ENCODE peak calls at places on chromosomes 12 and 14, in six cellular contexts. One of them, this sample, is unnamed.

GRCh38 chr12:46446645-46447044 is 74.1 kb upstream of the SLC38A2 start:
- DNase-seq in fibroblast of lung: peak; percentile 15
- DNase-seq in IMR-90: no peak
- DNase-seq in AG10803: no peak
- DNase-seq in MCF 10A: peak; percentile 42
- DNase-seq in sigmoid colon: no peak
- DNase-seq in this sample: no peak

GRCh38 chr12:131106542-131106941 is 152.8 kb downstream of the ADGRD1 start:
- DNase-seq in sigmoid colon: peak; percentile 24
- DNase-seq in fibroblast of lung: no peak
- DNase-seq in MCF 10A: no peak
- DNase-seq in AG10803: no peak
- DNase-seq in IMR-90: no peak
- DNase-seq in this sample: no peak

GRCh38 chr12:11500861-11501230 is 105.5 kb upstream of the PRB2 start:
- DNase-seq in sigmoid colon: no peak
- DNase-seq in fibroblast of lung: no peak
- DNase-seq in IMR-90: no peak
- DNase-seq in MCF 10A: no peak
- DNase-seq in AG10803: no peak
- DNase-seq in this sample: no peak

GRCh38 chr14:105390849-105391500 is 7.4 kb upstream of the TEX22 start:
- DNase-seq in IMR-90: no peak
- DNase-seq in MCF 10A: no peak
- DNase-seq in AG10803: no peak
- DNase-seq in sigmoid colon: no peak
- DNase-seq in fibroblast of lung: no peak
- DNase-seq in this sample: no peak

GRCh38 chr14:95359974-95360826 is 40.5 kb upstream of the CLMN start:
- DNase-seq in MCF 10A: no peak
- DNase-seq in IMR-90: no peak
- DNase-seq in AG10803: no peak
- DNase-seq in sigmoid colon: no peak
- DNase-seq in fibroblast of lung: peak; percentile 15
- DNase-seq in this sample: no peak

GRCh38 chr14:64507376-64508156 is 3.0 kb downstream of the ZBTB1 start:
- DNase-seq in AG10803: no peak
- DNase-seq in sigmoid colon: no peak
- DNase-seq in MCF 10A: peak; percentile 65
- DNase-seq in IMR-90: peak; percentile 58
- DNase-seq in fibroblast of lung: peak; percentile 39
- DNase-seq in this sample: peak; percentile 74

GRCh38 chr12:98606367-98606985 is 13.0 kb downstream of the SLC25A3 start:
- DNase-seq in sigmoid colon: no peak
- DNase-seq in fibroblast of lung: peak; percentile 22
- DNase-seq in AG10803: no peak
- DNase-seq in MCF 10A: peak; percentile 14
- DNase-seq in IMR-90: no peak
- DNase-seq in this sample: no peak

GRCh38 chr12:104676636-104677035 is 219.9 kb downstream of the CHST11 start:
- DNase-seq in MCF 10A: no peak
- DNase-seq in AG10803: no peak
- DNase-seq in sigmoid colon: no peak
- DNase-seq in fibroblast of lung: no peak
- DNase-seq in IMR-90: no peak
- DNase-seq in this sample: no peak

GRCh38 chr14:80809663-80810062 is 131.9 kb downstream of the CEP128 start:
- DNase-seq in fibroblast of lung: no peak
- DNase-seq in AG10803: no peak
- DNase-seq in sigmoid colon: no peak
- DNase-seq in MCF 10A: no peak
- DNase-seq in IMR-90: no peak
- DNase-seq in this sample: no peak

GRCh38 chr12:89461190-89461589 is 63.4 kb downstream of the GALNT4 start:
- DNase-seq in IMR-90: peak; percentile 25
- DNase-seq in sigmoid colon: no peak
- DNase-seq in AG10803: peak; percentile 41
- DNase-seq in fibroblast of lung: peak; percentile 27
- DNase-seq in MCF 10A: no peak
- DNase-seq in this sample: no peak

GRCh38 chr12:21615441-21615840 is 10.8 kb upstream of the GYS2 start:
- DNase-seq in AG10803: no peak
- DNase-seq in fibroblast of lung: no peak
- DNase-seq in sigmoid colon: no peak
- DNase-seq in IMR-90: no peak
- DNase-seq in MCF 10A: no peak
- DNase-seq in this sample: no peak

DNA sequence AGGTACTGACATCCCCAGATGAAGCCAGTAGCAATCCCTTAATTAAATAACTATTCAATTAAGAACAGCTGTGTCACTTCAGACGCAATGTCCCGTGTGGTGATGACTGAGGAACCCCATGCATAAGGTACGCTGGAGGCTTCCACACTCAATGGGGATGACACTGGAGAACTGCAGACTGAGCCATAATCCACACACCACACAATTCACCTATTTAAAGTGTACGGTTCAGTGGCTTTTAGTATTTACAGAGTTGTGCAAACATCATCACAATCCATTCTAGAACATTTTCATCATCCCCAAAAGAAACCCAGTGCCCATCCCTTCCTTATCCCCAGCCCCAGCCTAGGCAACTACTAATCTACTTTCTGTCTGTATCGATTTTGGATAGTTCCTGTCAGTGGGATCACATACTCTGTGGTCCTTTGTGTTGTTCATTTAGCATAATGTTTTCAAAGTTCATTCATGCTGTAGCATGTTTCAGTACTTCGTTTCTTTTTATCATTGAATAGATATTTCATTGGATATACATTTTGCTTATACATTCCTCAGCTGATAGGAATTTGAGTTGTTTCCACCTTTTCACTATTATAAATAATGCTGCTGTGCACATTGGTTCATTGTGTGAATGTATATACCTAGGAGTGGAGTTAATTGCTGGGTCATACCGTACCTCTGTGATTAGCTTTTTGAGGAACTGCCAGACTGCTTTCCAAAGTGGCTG is 61.1 kb downstream of the NINJ2 start:
- DNase-seq in IMR-90: no peak
- DNase-seq in AG10803: no peak
- DNase-seq in fibroblast of lung: no peak
- DNase-seq in MCF 10A: no peak
- DNase-seq in sigmoid colon: peak; percentile 14
- DNase-seq in this sample: no peak
- TF ChIP-seq CTCF in IMR-90: no peak
- TF ChIP-seq CTCF in AG10803: no peak
- TF ChIP-seq CTCF in fibroblast of lung: no peak
- TF ChIP-seq CTCF in MCF 10A: no peak
- TF ChIP-seq CTCF in sigmoid colon: no peak
- TF ChIP-seq CTCF in this sample: no peak

GRCh38 chr12:24599737-24600136 is 349.2 kb downstream of the BCAT1 start:
- DNase-seq in MCF 10A: no peak
- DNase-seq in fibroblast of lung: no peak
- DNase-seq in sigmoid colon: no peak
- DNase-seq in AG10803: no peak
- DNase-seq in IMR-90: no peak
- DNase-seq in this sample: no peak

GRCh38 chr12:24592048-24592447 is 356.9 kb downstream of the BCAT1 start:
- DNase-seq in MCF 10A: no peak
- DNase-seq in fibroblast of lung: no peak
- DNase-seq in AG10803: no peak
- DNase-seq in IMR-90: no peak
- DNase-seq in sigmoid colon: no peak
- DNase-seq in this sample: no peak

GRCh38 chr12:24591079-24591626 is 357.7 kb downstream of the BCAT1 start:
- DNase-seq in MCF 10A: no peak
- DNase-seq in AG10803: no peak
- DNase-seq in sigmoid colon: no peak
- DNase-seq in IMR-90: no peak
- DNase-seq in fibroblast of lung: no peak
- DNase-seq in this sample: no peak

GRCh38 chr12:24596768-24597388 is 352.0 kb downstream of the BCAT1 start:
- DNase-seq in sigmoid colon: no peak
- DNase-seq in MCF 10A: peak; percentile 54
- DNase-seq in IMR-90: peak; percentile 58
- DNase-seq in fibroblast of lung: peak; percentile 77
- DNase-seq in AG10803: peak; percentile 38
- DNase-seq in this sample: peak; percentile 28

GRCh38 chr12:24595652-24596235 is 353.2 kb downstream of the BCAT1 start:
- DNase-seq in sigmoid colon: no peak
- DNase-seq in IMR-90: peak; percentile 23
- DNase-seq in fibroblast of lung: peak; percentile 32
- DNase-seq in MCF 10A: no peak
- DNase-seq in AG10803: no peak
- DNase-seq in this sample: no peak
- TF ChIP-seq CTCF in sigmoid colon: no peak
- TF ChIP-seq CTCF in IMR-90: peak; percentile 29
- TF ChIP-seq CTCF in fibroblast of lung: peak; percentile 59
- TF ChIP-seq CTCF in MCF 10A: no peak
- TF ChIP-seq CTCF in AG10803: peak; percentile 31
- TF ChIP-seq CTCF in this sample: no peak

DNA sequence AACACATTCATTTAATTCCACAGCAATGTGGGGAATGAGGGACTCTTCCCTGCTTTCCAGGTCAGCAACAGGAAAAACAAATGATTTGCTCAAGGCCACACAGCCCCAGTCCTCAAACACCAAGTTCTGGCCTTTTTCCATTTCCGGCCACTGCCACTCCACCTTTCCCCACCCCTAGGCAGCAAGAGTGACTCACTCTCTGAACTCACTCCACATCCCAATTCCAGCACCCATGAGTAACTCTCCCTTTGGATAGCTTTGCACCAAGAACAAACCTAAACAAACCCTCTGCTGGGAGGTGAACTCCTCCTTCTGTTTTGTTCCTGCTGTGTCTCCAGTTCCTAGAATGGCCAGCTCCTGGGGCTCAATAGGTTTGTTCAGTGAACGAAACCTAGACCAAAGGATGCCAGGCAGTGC is 30.4 kb upstream of the PLEKHG6 start:
- DNase-seq in IMR-90: peak; percentile 94
- DNase-seq in MCF 10A: peak; percentile 98
- DNase-seq in AG10803: peak; percentile 93
- DNase-seq in fibroblast of lung: peak; percentile 93
- DNase-seq in sigmoid colon: peak; percentile 84
- DNase-seq in this sample: peak; percentile 88
- TF ChIP-seq CTCF in IMR-90: no peak
- TF ChIP-seq CTCF in MCF 10A: no peak
- TF ChIP-seq CTCF in AG10803: peak; percentile 9
- TF ChIP-seq CTCF in fibroblast of lung: peak; percentile 14
- TF ChIP-seq CTCF in sigmoid colon: no peak
- TF ChIP-seq CTCF in this sample: no peak

GRCh38 chr12:64352181-64352580 is 38.4 kb downstream of the C12orf56 start:
- DNase-seq in IMR-90: no peak
- DNase-seq in sigmoid colon: no peak
- DNase-seq in MCF 10A: no peak
- DNase-seq in AG10803: no peak
- DNase-seq in fibroblast of lung: no peak
- DNase-seq in this sample: no peak
- TF ChIP-seq CTCF in IMR-90: no peak
- TF ChIP-seq CTCF in sigmoid colon: no peak
- TF ChIP-seq CTCF in MCF 10A: no peak
- TF ChIP-seq CTCF in AG10803: no peak
- TF ChIP-seq CTCF in fibroblast of lung: no peak
- TF ChIP-seq CTCF in this sample: no peak

GRCh38 chr12:71208053-71208685 is 50.4 kb upstream of the TSPAN8 start:
- DNase-seq in fibroblast of lung: no peak
- DNase-seq in sigmoid colon: no peak
- DNase-seq in MCF 10A: peak; percentile 8
- DNase-seq in IMR-90: no peak
- DNase-seq in AG10803: no peak
- DNase-seq in this sample: no peak
- TF ChIP-seq CTCF in fibroblast of lung: no peak
- TF ChIP-seq CTCF in sigmoid colon: no peak
- TF ChIP-seq CTCF in MCF 10A: no peak
- TF ChIP-seq CTCF in IMR-90: no peak
- TF ChIP-seq CTCF in AG10803: no peak
- TF ChIP-seq CTCF in this sample: no peak

DNA sequence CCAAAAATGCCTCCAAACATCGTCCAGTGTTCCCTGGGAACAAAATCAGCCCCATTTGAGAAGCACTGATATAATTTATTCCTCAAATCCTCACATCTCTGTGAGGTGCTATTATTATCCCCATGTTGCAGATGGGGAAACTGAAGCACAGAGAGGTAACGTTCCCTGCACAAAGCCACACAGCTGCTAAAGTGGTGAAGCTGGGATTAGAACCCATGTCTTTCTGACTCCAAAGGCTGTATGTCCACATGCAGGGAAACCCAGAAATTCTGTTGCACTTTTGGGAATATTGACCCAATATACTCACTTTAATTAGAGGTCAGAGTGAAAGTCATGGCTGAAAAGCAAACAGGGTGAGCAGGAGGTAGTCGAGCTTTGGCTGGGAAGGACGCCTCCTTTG is 19.1 kb upstream of the WSCD2 start:
- DNase-seq in sigmoid colon: no peak
- DNase-seq in fibroblast of lung: no peak
- DNase-seq in AG10803: no peak
- DNase-seq in MCF 10A: no peak
- DNase-seq in IMR-90: no peak
- DNase-seq in this sample: no peak
- TF ChIP-seq CTCF in sigmoid colon: no peak
- TF ChIP-seq CTCF in fibroblast of lung: no peak
- TF ChIP-seq CTCF in AG10803: no peak
- TF ChIP-seq CTCF in MCF 10A: no peak
- TF ChIP-seq CTCF in IMR-90: no peak
- TF ChIP-seq CTCF in this sample: no peak

DNA sequence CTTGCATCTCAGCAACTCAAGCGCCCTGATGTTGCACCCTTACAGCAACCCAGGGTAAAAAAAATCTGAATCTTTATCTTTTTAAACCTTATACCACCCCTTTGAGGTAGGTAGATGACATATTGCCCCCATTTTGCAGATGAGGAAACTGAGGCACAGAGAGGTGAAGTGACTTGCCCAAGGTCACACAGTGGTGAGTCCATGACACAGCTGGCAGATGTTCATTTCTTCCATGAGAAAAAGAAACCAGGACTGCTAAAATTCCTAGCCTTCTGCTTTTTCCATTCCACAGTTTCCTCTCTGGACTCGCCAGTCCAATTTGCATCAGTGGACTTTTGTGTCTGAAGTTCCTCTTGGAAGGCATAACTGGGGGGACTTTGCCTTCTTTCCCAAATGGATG is 79.3 kb downstream of the IGF1 start:
- DNase-seq in fibroblast of lung: no peak
- DNase-seq in sigmoid colon: no peak
- DNase-seq in AG10803: no peak
- DNase-seq in MCF 10A: no peak
- DNase-seq in IMR-90: no peak
- DNase-seq in this sample: no peak
- TF ChIP-seq CTCF in fibroblast of lung: no peak
- TF ChIP-seq CTCF in sigmoid colon: no peak
- TF ChIP-seq CTCF in AG10803: no peak
- TF ChIP-seq CTCF in MCF 10A: no peak
- TF ChIP-seq CTCF in IMR-90: no peak
- TF ChIP-seq CTCF in this sample: no peak